ENCODE peak calls at places on chromosomes 2 and 18, in four cellular contexts. One of them, this sample, is unnamed.

GRCh38 chr2:85291425-85292023 is 36.3 kb downstream of the TGOLN2 start:
- DNase-seq in NCI-H1092: no peak
- DNase-seq in stimulated activated CD4-positive, alpha-beta T cell treated with anti-CD3 and anti-CD28 coated beads, Interleukin-4, amount 100 ng/mL, for 48 hours: no peak
- DNase-seq in psoas muscle: no peak
- DNase-seq in this sample: no peak

GRCh38 chr2:42021490-42021889 is 26.3 kb upstream of the PKDCC start:
- DNase-seq in NCI-H1092: no peak
- DNase-seq in stimulated activated CD4-positive, alpha-beta T cell treated with anti-CD3 and anti-CD28 coated beads, Interleukin-4, amount 100 ng/mL, for 48 hours: no peak
- DNase-seq in psoas muscle: peak
- DNase-seq in this sample: peak

GRCh38 chr18:69648486-69648885 is 247.8 kb downstream of the DOK6 start:
- DNase-seq in NCI-H1092: peak
- DNase-seq in stimulated activated CD4-positive, alpha-beta T cell treated with anti-CD3 and anti-CD28 coated beads, Interleukin-4, amount 100 ng/mL, for 48 hours: no peak
- DNase-seq in psoas muscle: no peak
- DNase-seq in this sample: no peak

GRCh38 chr2:47269316-47270232 is 114.5 kb upstream of the STPG4 start:
- DNase-seq in NCI-H1092: no peak
- DNase-seq in stimulated activated CD4-positive, alpha-beta T cell treated with anti-CD3 and anti-CD28 coated beads, Interleukin-4, amount 100 ng/mL, for 48 hours: no peak
- DNase-seq in psoas muscle: peak
- DNase-seq in this sample: peak

GRCh38 chr2:187461294-187462261 is 13.5 kb upstream of the CALCRL start:
- DNase-seq in NCI-H1092: no peak
- DNase-seq in stimulated activated CD4-positive, alpha-beta T cell treated with anti-CD3 and anti-CD28 coated beads, Interleukin-4, amount 100 ng/mL, for 48 hours: no peak
- DNase-seq in psoas muscle: peak
- DNase-seq in this sample: peak

GRCh38 chr2:211688196-211688595 is 850.4 kb downstream of the ERBB4 start:
- DNase-seq in NCI-H1092: no peak
- DNase-seq in stimulated activated CD4-positive, alpha-beta T cell treated with anti-CD3 and anti-CD28 coated beads, Interleukin-4, amount 100 ng/mL, for 48 hours: no peak
- DNase-seq in psoas muscle: no peak
- DNase-seq in this sample: no peak

GRCh38 chr2:32865399-32866068 is 81.2 kb upstream of the LTBP1 start:
- DNase-seq in NCI-H1092: no peak
- DNase-seq in stimulated activated CD4-positive, alpha-beta T cell treated with anti-CD3 and anti-CD28 coated beads, Interleukin-4, amount 100 ng/mL, for 48 hours: no peak
- DNase-seq in psoas muscle: no peak
- DNase-seq in this sample: no peak

GRCh38 chr2:111071480-111072143 is 49.1 kb upstream of the BCL2L11 start:
- DNase-seq in NCI-H1092: no peak
- DNase-seq in stimulated activated CD4-positive, alpha-beta T cell treated with anti-CD3 and anti-CD28 coated beads, Interleukin-4, amount 100 ng/mL, for 48 hours: no peak
- DNase-seq in psoas muscle: no peak
- DNase-seq in this sample: no peak

GRCh38 chr2:226888971-226889370 is 53.1 kb downstream of the RHBDD1 start:
- DNase-seq in NCI-H1092: no peak
- DNase-seq in stimulated activated CD4-positive, alpha-beta T cell treated with anti-CD3 and anti-CD28 coated beads, Interleukin-4, amount 100 ng/mL, for 48 hours: no peak
- DNase-seq in psoas muscle: no peak
- DNase-seq in this sample: no peak

GRCh38 chr2:138713509-138713908 is 66.7 kb downstream of the NXPH2 start:
- DNase-seq in NCI-H1092: no peak
- DNase-seq in stimulated activated CD4-positive, alpha-beta T cell treated with anti-CD3 and anti-CD28 coated beads, Interleukin-4, amount 100 ng/mL, for 48 hours: no peak
- DNase-seq in psoas muscle: no peak
- DNase-seq in this sample: no peak

GRCh38 chr2:235770909-235771820 is 277.3 kb downstream of the AGAP1 start:
- DNase-seq in NCI-H1092: no peak
- DNase-seq in stimulated activated CD4-positive, alpha-beta T cell treated with anti-CD3 and anti-CD28 coated beads, Interleukin-4, amount 100 ng/mL, for 48 hours: no peak
- DNase-seq in psoas muscle: no peak
- DNase-seq in this sample: no peak

GRCh38 chr2:185144159-185144919 is 546.0 kb downstream of the ZNF804A start:
- DNase-seq in NCI-H1092: no peak
- DNase-seq in stimulated activated CD4-positive, alpha-beta T cell treated with anti-CD3 and anti-CD28 coated beads, Interleukin-4, amount 100 ng/mL, for 48 hours: no peak
- DNase-seq in psoas muscle: no peak
- DNase-seq in this sample: no peak

GRCh38 chr2:118310878-118311442 is 222.7 kb downstream of the INSIG2 start:
- DNase-seq in NCI-H1092: no peak
- DNase-seq in stimulated activated CD4-positive, alpha-beta T cell treated with anti-CD3 and anti-CD28 coated beads, Interleukin-4, amount 100 ng/mL, for 48 hours: no peak
- DNase-seq in psoas muscle: peak
- DNase-seq in this sample: no peak

GRCh38 chr2:96340493-96341414 is 5.2 kb downstream of the NCAPH start:
- DNase-seq in NCI-H1092: no peak
- DNase-seq in stimulated activated CD4-positive, alpha-beta T cell treated with anti-CD3 and anti-CD28 coated beads, Interleukin-4, amount 100 ng/mL, for 48 hours: no peak
- DNase-seq in psoas muscle: no peak
- DNase-seq in this sample: no peak

GRCh38 chr2:188456114-188456909 is 164.6 kb downstream of the GULP1 start:
- DNase-seq in NCI-H1092: no peak
- DNase-seq in stimulated activated CD4-positive, alpha-beta T cell treated with anti-CD3 and anti-CD28 coated beads, Interleukin-4, amount 100 ng/mL, for 48 hours: no peak
- DNase-seq in psoas muscle: no peak
- DNase-seq in this sample: no peak

GRCh38 chr2:118197011-118197695 is 108.9 kb downstream of the INSIG2 start:
- DNase-seq in NCI-H1092: no peak
- DNase-seq in stimulated activated CD4-positive, alpha-beta T cell treated with anti-CD3 and anti-CD28 coated beads, Interleukin-4, amount 100 ng/mL, for 48 hours: no peak
- DNase-seq in psoas muscle: no peak
- DNase-seq in this sample: no peak

GRCh38 chr2:173397539-173397938 is 42.9 kb downstream of the CDCA7 start:
- DNase-seq in NCI-H1092: no peak
- DNase-seq in stimulated activated CD4-positive, alpha-beta T cell treated with anti-CD3 and anti-CD28 coated beads, Interleukin-4, amount 100 ng/mL, for 48 hours: no peak
- DNase-seq in psoas muscle: no peak
- DNase-seq in this sample: no peak

GRCh38 chr2:86592547-86593230 is 29.4 kb upstream of the CHMP3 start:
- DNase-seq in NCI-H1092: no peak
- DNase-seq in stimulated activated CD4-positive, alpha-beta T cell treated with anti-CD3 and anti-CD28 coated beads, Interleukin-4, amount 100 ng/mL, for 48 hours: no peak
- DNase-seq in psoas muscle: no peak
- DNase-seq in this sample: no peak

GRCh38 chr18:59464521-59464920 is 105.5 kb upstream of the LMAN1 start:
- DNase-seq in NCI-H1092: no peak
- DNase-seq in stimulated activated CD4-positive, alpha-beta T cell treated with anti-CD3 and anti-CD28 coated beads, Interleukin-4, amount 100 ng/mL, for 48 hours: no peak
- DNase-seq in psoas muscle: no peak
- DNase-seq in this sample: no peak

This sample was measured in left ventricle myocardium superior.